ENCODE peak calls at places on chromosomes 6 and 20, in ten cellular contexts. Q is SJSA1, L is choroid plexus epithelial cell, X is NCI-H460, D is AML-193, C is pancreas, Z is smooth muscle cell of the brain vasculature, I is substantia nigra, J is HuH-7.5, V is IMR-90. O is an unnamed sample.

GRCh38 chr20:688809-689208 is 13.2 kb upstream of the SCRT2 start:
- DNase-seq in Q (no peak), L (peak; percentile 4), X (no peak), D (no peak), C (no peak), Z (no peak), I (no peak), J (no peak), V (peak; percentile 2), O (no peak)

GRCh38 chr6:107679457-107679856 is 144.7 kb downstream of the SCML4 start:
- DNase-seq in Q (no peak), L (peak; percentile 86), X (no peak), D (no peak), C (no peak), Z (no peak), I (no peak), J (no peak), V (peak; percentile 83), O (peak; percentile 69)

GRCh38 chr6:2563635-2564034 is 187.1 kb downstream of the MYLK4 start:
- DNase-seq in Q (peak; percentile 46), L (peak; percentile 60), X (no peak), D (no peak), C (no peak), Z (no peak), I (no peak), J (no peak), V (peak; percentile 20), O (peak; percentile 28)

GRCh38 chr6:105757512-105758200 is 328.5 kb upstream of the PRDM1 start:
- DNase-seq in Q (no peak), L (no peak), X (no peak), D (no peak), C (no peak), Z (no peak), I (no peak), J (no peak), V (no peak), O (no peak)

GRCh38 chr6:13760948-13761347 is 49.3 kb upstream of the RANBP9 start:
- DNase-seq in Q (no peak), L (no peak), X (no peak), D (no peak), C (no peak), Z (no peak), I (no peak), J (no peak), V (peak; percentile 21), O (peak; percentile 98)

GRCh38 chr6:5139828-5140771 is 55.0 kb downstream of the PPP1R3G start:
- DNase-seq in Q (no peak), L (no peak), X (no peak), D (no peak), C (no peak), Z (no peak), I (no peak), J (no peak), V (no peak), O (no peak)

GRCh38 chr20:2880650-2881049 is 7.4 kb downstream of the PTPRA start:
- DNase-seq in Q (no peak), L (no peak), X (no peak), D (no peak), C (no peak), Z (no peak), I (no peak), J (no peak), V (no peak), O (no peak)

GRCh38 chr20:58852559-58853271 is at the start of gene GNAS:
- DNase-seq in Q (no peak), L (peak; percentile 76), X (peak; percentile 66), D (no peak), C (peak; percentile 80), Z (no peak), I (peak; percentile 12), J (peak; percentile 87), V (peak; percentile 60), O (peak; percentile 64)

GRCh38 chr6:142566628-142567396 is 265.0 kb downstream of the ADGRG6 start:
- DNase-seq in Q (peak; percentile 48), L (peak; percentile 74), X (peak; percentile 29), D (peak; percentile 50), C (no peak), Z (peak; percentile 37), I (no peak), J (no peak), V (peak; percentile 47), O (peak; percentile 70)

GRCh38 chr20:57053067-57053466 is 213.4 kb downstream of the BMP7 start:
- DNase-seq in Q (no peak), L (no peak), X (no peak), D (no peak), C (no peak), Z (no peak), I (no peak), J (no peak), V (no peak), O (no peak)

GRCh38 chr20:9344080-9344920 is 170.1 kb upstream of the LAMP5 start:
- DNase-seq in Q (no peak), L (peak; percentile 89), X (no peak), D (no peak), C (no peak), Z (peak; percentile 49), I (no peak), J (no peak), V (peak; percentile 85), O (no peak)

GRCh38 chr6:138266095-138266494 is 47.8 kb upstream of the PBOV1 start:
- DNase-seq in Q (no peak), L (no peak), X (no peak), D (no peak), C (no peak), Z (no peak), I (no peak), J (no peak), V (no peak), O (no peak)

GRCh38 chr20:4073852-4074741 is 58.7 kb upstream of the RNF24 start:
- DNase-seq in Q (no peak), L (no peak), X (no peak), D (no peak), C (no peak), Z (no peak), I (peak; percentile 23), J (no peak), V (no peak), O (no peak)